ENCODE peak calls at places on chromosomes 6 and 20, in nine cellular contexts. T is dorsolateral prefrontal cortex, R is HL-60, Q is Caco-2, G is lung, A is right cardiac atrium, C is heart left ventricle, E is IMR-90, N is tibial nerve. X is an unnamed sample.

GRCh38 chr6:111973897-111974639 is 79.8 kb upstream of the CCN6 start:
- DNase-seq in T (no peak), R (no peak), Q (no peak), G (no peak), A (no peak), C (no peak), E (peak; percentile 79), N (no peak), X (no peak)

GRCh38 chr6:166046232-166046631 is 121.4 kb downstream of the TBXT start:
- DNase-seq in T (no peak), R (no peak), Q (no peak), G (no peak), A (no peak), C (no peak), E (peak; percentile 96), N (no peak), X (no peak)

GRCh38 chr20:37361336-37361735 is 15.4 kb downstream of the SRC start:
- DNase-seq in T (no peak), R (no peak), Q (peak; percentile 43), G (no peak), A (no peak), C (peak; percentile 18), E (no peak), N (no peak), X (peak; percentile 6)

GRCh38 chr6:95521181-95521580 is 56.2 kb upstream of the MANEA start:
- DNase-seq in T (no peak), R (no peak), Q (no peak), G (no peak), A (no peak), C (no peak), E (no peak), N (no peak), X (no peak)

GRCh38 chr6:10801224-10801848 is 37.0 kb downstream of the MAK start:
- DNase-seq in T (peak; percentile 77), R (peak; percentile 28), Q (peak; percentile 54), G (peak; percentile 59), A (peak; percentile 64), C (peak; percentile 52), E (peak; percentile 58), N (no peak), X (peak; percentile 54)

GRCh38 chr6:36820700-36821580 is 18.3 kb downstream of the CPNE5 start:
- DNase-seq in T (no peak), R (no peak), Q (no peak), G (no peak), A (peak; percentile 41), C (no peak), E (peak; percentile 64), N (no peak), X (no peak)

GRCh38 chr6:128952902-128953301 is 70.0 kb downstream of the LAMA2 start:
- DNase-seq in T (no peak), R (no peak), Q (no peak), G (no peak), A (no peak), C (no peak), E (no peak), N (no peak), X (no peak)

GRCh38 chr6:145313041-145313855 is 422.1 kb downstream of the EPM2A start:
- DNase-seq in T (no peak), R (no peak), Q (no peak), G (no peak), A (no peak), C (no peak), E (no peak), N (no peak), X (no peak)

GRCh38 chr6:71523548-71523947 is 234.9 kb downstream of the OGFRL1 start:
- DNase-seq in T (no peak), R (no peak), Q (no peak), G (no peak), A (no peak), C (no peak), E (no peak), N (no peak), X (no peak)

GRCh38 chr6:132673376-132674094 is 14.6 kb upstream of the TAAR1 start:
- DNase-seq in T (no peak), R (no peak), Q (no peak), G (no peak), A (no peak), C (no peak), E (no peak), N (no peak), X (no peak)

GRCh38 chr6:7053125-7053784 is 54.5 kb upstream of the RREB1 start:
- DNase-seq in T (no peak), R (no peak), Q (no peak), G (no peak), A (no peak), C (no peak), E (no peak), N (no peak), X (no peak)

GRCh38 chr6:165986647-165987482 is 180.8 kb downstream of the TBXT start:
- DNase-seq in T (no peak), R (no peak), Q (no peak), G (no peak), A (no peak), C (no peak), E (peak; percentile 61), N (no peak), X (no peak)

GRCh38 chr20:3685341-3685740 is 3.5 kb upstream of the ADAM33 start:
- DNase-seq in T (no peak), R (no peak), Q (no peak), G (no peak), A (no peak), C (no peak), E (peak; percentile 53), N (no peak), X (no peak)

GRCh38 chr6:29537714-29538403 is 21.7 kb downstream of the UBD start:
- DNase-seq in T (no peak), R (no peak), Q (no peak), G (peak; percentile 25), A (no peak), C (no peak), E (no peak), N (no peak), X (no peak)

GRCh38 chr6:89462503-89462902 is 29.6 kb downstream of the ANKRD6 start:
- DNase-seq in T (no peak), R (no peak), Q (no peak), G (no peak), A (no peak), C (no peak), E (no peak), N (no peak), X (no peak)

GRCh38 chr6:116397960-116398359 is 27.2 kb downstream of the DSE start:
- DNase-seq in T (no peak), R (no peak), Q (no peak), G (no peak), A (no peak), C (no peak), E (peak; percentile 67), N (no peak), X (no peak)

GRCh38 chr20:18007534-18008292 is 38.9 kb downstream of the MGME1 start:
- DNase-seq in T (no peak), R (no peak), Q (no peak), G (no peak), A (peak; percentile 84), C (peak; percentile 58), E (no peak), N (no peak), X (peak; percentile 21)

GRCh38 chr6:20630617-20631448 is 96.6 kb downstream of the CDKAL1 start:
- DNase-seq in T (no peak), R (no peak), Q (no peak), G (no peak), A (no peak), C (no peak), E (no peak), N (no peak), X (no peak)

GRCh38 chr6:89117285-89118108 is at the start of gene SRSF12:
- DNase-seq in T (peak; percentile 55), R (no peak), Q (no peak), G (peak; percentile 39), A (peak; percentile 73), C (peak; percentile 48), E (peak; percentile 19), N (no peak), X (peak; percentile 55)

GRCh38 chr20:35104685-35105295 is 12.2 kb upstream of the TRPC4AP start:
- DNase-seq in T (no peak), R (peak; percentile 54), Q (no peak), G (no peak), A (no peak), C (no peak), E (peak; percentile 10), N (no peak), X (no peak)
- H3K27me3 ChIP-seq in T (no peaks in the 10 kb centered on the region), R (no peaks in the 10 kb centered on the region), Q (no peaks in the 10 kb centered on the region), G (no peaks in the 10 kb centered on the region), A (no peaks in the 10 kb centered on the region), C (no peaks in the 10 kb centered on the region), E (no peaks in the 10 kb centered on the region), N (no peaks in the 10 kb centered on the region), X (no peaks in the 10 kb centered on the region)

GRCh38 chr6:2944405-2945068 is 26.8 kb downstream of the SERPINB6 start:
- DNase-seq in T (no peak), R (no peak), Q (no peak), G (no peak), A (no peak), C (no peak), E (no peak), N (no peak), X (no peak)
- H3K27me3 ChIP-seq in T (no peaks in the 10 kb centered on the region), R (no peaks in the 10 kb centered on the region), Q (no peaks in the 10 kb centered on the region), G (no peaks in the 10 kb centered on the region), A (no peaks in the 10 kb centered on the region), C (no peaks in the 10 kb centered on the region), E (no peaks in the 10 kb centered on the region), N (no peaks in the 10 kb centered on the region), X (no peaks in the 10 kb centered on the region)

DNA sequence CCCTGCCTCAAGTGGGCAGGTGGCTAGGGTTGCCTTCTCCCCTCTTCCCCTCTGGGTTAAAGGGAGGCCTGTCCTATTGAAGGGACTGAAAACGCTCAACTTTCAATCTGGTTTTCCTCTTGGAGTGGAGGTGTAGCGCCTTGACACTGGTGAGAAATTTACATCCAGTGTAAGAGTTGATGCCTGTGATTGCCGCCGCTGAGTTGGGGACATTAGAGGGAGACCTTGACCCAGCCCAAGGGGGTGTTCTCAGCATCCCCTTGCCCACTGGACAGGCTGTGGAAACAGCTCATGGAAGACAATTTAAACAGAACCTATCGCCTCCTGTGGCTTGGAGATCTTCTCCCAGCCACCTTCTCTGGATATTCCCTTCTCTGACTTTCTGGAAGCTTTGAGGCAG is 61.6 kb downstream of the SLC24A3 start:
- DNase-seq in T (no peak), R (no peak), Q (no peak), G (no peak), A (no peak), C (no peak), E (no peak), N (no peak), X (no peak)
- H3K27me3 ChIP-seq in T (peaks cover 3% of the 10 kb centered on the region), R (no peaks in the 10 kb centered on the region), Q (no peaks in the 10 kb centered on the region), G (no peaks in the 10 kb centered on the region), A (no peaks in the 10 kb centered on the region), C (no peaks in the 10 kb centered on the region), E (no peaks in the 10 kb centered on the region), N (no peaks in the 10 kb centered on the region), X (no peaks in the 10 kb centered on the region)

GRCh38 chr20:40690836-40691565 is 2.0 kb upstream of the MAFB start:
- DNase-seq in T (no peak), R (no peak), Q (no peak), G (no peak), A (no peak), C (no peak), E (no peak), N (no peak), X (no peak)
- H3K27me3 ChIP-seq in T (peaks cover 43% of the 10 kb centered on the region), R (peaks cover 76% of the 10 kb centered on the region), Q (peaks cover 12% of the 10 kb centered on the region), G (peaks cover 3% of the 10 kb centered on the region), A (no peaks in the 10 kb centered on the region), C (peaks cover 74% of the 10 kb centered on the region), E (peaks cover 73% of the 10 kb centered on the region), N (peaks cover 2% of the 10 kb centered on the region), X (no peaks in the 10 kb centered on the region)

X was measured in body of pancreas.